ENCODE peak calls at places on chromosomes 5 and 9, in six cellular contexts. One of them, this sample, is unnamed.

GRCh38 chr5:178825444-178825843 is 34.3 kb upstream of the ZNF354B start:
- DNase-seq in lung: no peak
- DNase-seq in HT-29: no peak
- DNase-seq in M059J: no peak
- DNase-seq in occipital lobe: no peak
- DNase-seq in NCI-H1417: no peak
- DNase-seq in this sample: no peak

GRCh38 chr9:123267481-123268239 is 726 bp downstream of the STRBP start:
- DNase-seq in lung: peak
- DNase-seq in HT-29: no peak
- DNase-seq in M059J: no peak
- DNase-seq in occipital lobe: no peak
- DNase-seq in NCI-H1417: no peak
- DNase-seq in this sample: no peak

GRCh38 chr9:83166369-83166768 is 103.4 kb upstream of the RASEF start:
- DNase-seq in lung: peak
- DNase-seq in HT-29: peak
- DNase-seq in M059J: peak
- DNase-seq in occipital lobe: no peak
- DNase-seq in NCI-H1417: peak
- DNase-seq in this sample: peak

GRCh38 chr5:32805966-32806626 is 95.0 kb downstream of the NPR3 start:
- DNase-seq in lung: no peak
- DNase-seq in HT-29: no peak
- DNase-seq in M059J: peak
- DNase-seq in occipital lobe: no peak
- DNase-seq in NCI-H1417: no peak
- DNase-seq in this sample: peak

GRCh38 chr9:6133346-6134063 is 82.1 kb upstream of the IL33 start:
- DNase-seq in lung: no peak
- DNase-seq in HT-29: peak
- DNase-seq in M059J: peak
- DNase-seq in occipital lobe: no peak
- DNase-seq in NCI-H1417: no peak
- DNase-seq in this sample: peak

GRCh38 chr9:136282272-136282861 is 21.5 kb downstream of the CCDC187 start:
- DNase-seq in lung: no peak
- DNase-seq in HT-29: no peak
- DNase-seq in M059J: no peak
- DNase-seq in occipital lobe: no peak
- DNase-seq in NCI-H1417: no peak
- DNase-seq in this sample: no peak

GRCh38 chr5:139642213-139642612 is 5.9 kb upstream of the CXXC5 start:
- DNase-seq in lung: no peak
- DNase-seq in HT-29: no peak
- DNase-seq in M059J: no peak
- DNase-seq in occipital lobe: no peak
- DNase-seq in NCI-H1417: no peak
- DNase-seq in this sample: no peak

GRCh38 chr5:82673460-82673859 is 395.3 kb upstream of the RPS23 start:
- DNase-seq in lung: no peak
- DNase-seq in HT-29: no peak
- DNase-seq in M059J: no peak
- DNase-seq in occipital lobe: no peak
- DNase-seq in NCI-H1417: no peak
- DNase-seq in this sample: no peak

GRCh38 chr5:172235132-172235780 is 41.3 kb downstream of the EFCAB9 start:
- DNase-seq in lung: no peak
- DNase-seq in HT-29: peak
- DNase-seq in M059J: no peak
- DNase-seq in occipital lobe: no peak
- DNase-seq in NCI-H1417: peak
- DNase-seq in this sample: no peak

GRCh38 chr5:58153255-58153654 is 306.6 kb downstream of the PLK2 start:
- DNase-seq in lung: no peak
- DNase-seq in HT-29: peak
- DNase-seq in M059J: no peak
- DNase-seq in occipital lobe: no peak
- DNase-seq in NCI-H1417: no peak
- DNase-seq in this sample: peak

GRCh38 chr5:6545770-6546690 is 86.8 kb downstream of the NSUN2 start:
- DNase-seq in lung: no peak
- DNase-seq in HT-29: no peak
- DNase-seq in M059J: no peak
- DNase-seq in occipital lobe: no peak
- DNase-seq in NCI-H1417: peak
- DNase-seq in this sample: no peak

GRCh38 chr5:179345429-179346321 is at the start of gene ADAMTS2:
- DNase-seq in lung: peak
- DNase-seq in HT-29: no peak
- DNase-seq in M059J: no peak
- DNase-seq in occipital lobe: peak
- DNase-seq in NCI-H1417: no peak
- DNase-seq in this sample: no peak

GRCh38 chr9:136703231-136703870 is 9.0 kb upstream of the DIPK1B start:
- DNase-seq in lung: no peak
- DNase-seq in HT-29: no peak
- DNase-seq in M059J: no peak
- DNase-seq in occipital lobe: no peak
- DNase-seq in NCI-H1417: no peak
- DNase-seq in this sample: no peak

GRCh38 chr5:133913413-133914155 is 54.8 kb downstream of the C5orf15 start:
- DNase-seq in lung: no peak
- DNase-seq in HT-29: no peak
- DNase-seq in M059J: no peak
- DNase-seq in occipital lobe: no peak
- DNase-seq in NCI-H1417: no peak
- DNase-seq in this sample: no peak

GRCh38 chr5:53331463-53331862 is 149.0 kb upstream of the FST start:
- DNase-seq in lung: no peak
- DNase-seq in HT-29: no peak
- DNase-seq in M059J: peak
- DNase-seq in occipital lobe: no peak
- DNase-seq in NCI-H1417: no peak
- DNase-seq in this sample: peak

GRCh38 chr9:12884736-12885395 is 110.0 kb downstream of the LURAP1L start:
- DNase-seq in lung: no peak
- DNase-seq in HT-29: peak
- DNase-seq in M059J: peak
- DNase-seq in occipital lobe: no peak
- DNase-seq in NCI-H1417: no peak
- DNase-seq in this sample: peak

GRCh38 chr5:53262348-53262970 is 152.9 kb upstream of the MOCS2 start:
- DNase-seq in lung: no peak
- DNase-seq in HT-29: peak
- DNase-seq in M059J: no peak
- DNase-seq in occipital lobe: no peak
- DNase-seq in NCI-H1417: no peak
- DNase-seq in this sample: peak

GRCh38 chr5:139414601-139415121 is 10.8 kb upstream of the SPATA24 start:
- DNase-seq in lung: no peak
- DNase-seq in HT-29: no peak
- DNase-seq in M059J: no peak
- DNase-seq in occipital lobe: peak
- DNase-seq in NCI-H1417: no peak
- DNase-seq in this sample: no peak

This sample was measured in PC-3.